ENCODE peak calls at places on chromosomes 7 and 10, in four cellular contexts. One of them, this sample, is unnamed. For H3K4me1, the result is how much of the 10 kb centered on the place peaks cover.

GRCh38 chr7:156491435-156491834 is 149.1 kb upstream of the RNF32 start:
- DNase-seq in PC-9: no peak
- DNase-seq in neural progenitor cell: no peak
- DNase-seq in hepatocyte: no peak
- DNase-seq in this sample: no peak

GRCh38 chr7:128150223-128150622 is 90.9 kb upstream of the LEP start:
- DNase-seq in PC-9: no peak
- DNase-seq in neural progenitor cell: no peak
- DNase-seq in hepatocyte: no peak
- DNase-seq in this sample: no peak

GRCh38 chr7:112152186-112152585 is 54.0 kb downstream of the DOCK4 start:
- DNase-seq in PC-9: no peak
- DNase-seq in neural progenitor cell: no peak
- DNase-seq in hepatocyte: no peak
- DNase-seq in this sample: peak

GRCh38 chr7:135385209-135385608 is 124.7 kb downstream of the CNOT4 start:
- DNase-seq in PC-9: no peak
- DNase-seq in neural progenitor cell: no peak
- DNase-seq in hepatocyte: peak
- DNase-seq in this sample: peak

GRCh38 chr10:86346794-86347665 is 19.6 kb downstream of the GRID1 start:
- DNase-seq in PC-9: no peak
- DNase-seq in neural progenitor cell: peak
- DNase-seq in hepatocyte: no peak
- DNase-seq in this sample: no peak

GRCh38 chr7:143013473-143013872 is 13.5 kb downstream of the OR9A2 start:
- DNase-seq in PC-9: no peak
- DNase-seq in neural progenitor cell: no peak
- DNase-seq in hepatocyte: peak
- DNase-seq in this sample: no peak

GRCh38 chr7:23058412-23059096 is 44.6 kb upstream of the HYCC1 start:
- DNase-seq in PC-9: no peak
- DNase-seq in neural progenitor cell: no peak
- DNase-seq in hepatocyte: no peak
- DNase-seq in this sample: no peak

GRCh38 chr7:94374231-94374630 is 20.5 kb upstream of the COL1A2 start:
- DNase-seq in PC-9: no peak
- DNase-seq in neural progenitor cell: peak
- DNase-seq in hepatocyte: peak
- DNase-seq in this sample: peak

GRCh38 chr10:17257466-17258321 is 29.7 kb downstream of the VIM start:
- DNase-seq in PC-9: no peak
- DNase-seq in neural progenitor cell: peak
- DNase-seq in hepatocyte: peak
- DNase-seq in this sample: peak

GRCh38 chr10:32156031-32156495 is 99.8 kb upstream of the KIF5B start:
- DNase-seq in PC-9: peak
- DNase-seq in neural progenitor cell: no peak
- DNase-seq in hepatocyte: no peak
- DNase-seq in this sample: no peak

GRCh38 chr7:2751086-2751485 is 63.1 kb downstream of the AMZ1 start:
- DNase-seq in PC-9: no peak
- DNase-seq in neural progenitor cell: no peak
- DNase-seq in hepatocyte: no peak
- DNase-seq in this sample: no peak

GRCh38 chr7:22858640-22859561 is 36.3 kb upstream of the TOMM7 start:
- DNase-seq in PC-9: peak
- DNase-seq in neural progenitor cell: no peak
- DNase-seq in hepatocyte: no peak
- DNase-seq in this sample: peak

GRCh38 chr7:132395375-132395774 is 180.9 kb downstream of the PLXNA4 start:
- DNase-seq in PC-9: no peak
- DNase-seq in neural progenitor cell: no peak
- DNase-seq in hepatocyte: no peak
- DNase-seq in this sample: no peak

GRCh38 chr7:34143397-34143796 is 238.1 kb downstream of the BMPER start:
- DNase-seq in PC-9: no peak
- DNase-seq in neural progenitor cell: no peak
- DNase-seq in hepatocyte: no peak
- DNase-seq in this sample: peak

GRCh38 chr10:86944471-86944870 is 12.9 kb downstream of the MMRN2 start:
- DNase-seq in PC-9: peak
- DNase-seq in neural progenitor cell: no peak
- DNase-seq in hepatocyte: no peak
- DNase-seq in this sample: no peak

GRCh38 chr7:152759655-152760383 is at the start of gene ACTR3B:
- DNase-seq in PC-9: peak
- DNase-seq in neural progenitor cell: peak
- DNase-seq in hepatocyte: peak
- DNase-seq in this sample: peak

GRCh38 chr10:122374859-122375721 is 582 bp downstream of the PLEKHA1 start:
- DNase-seq in PC-9: peak
- DNase-seq in neural progenitor cell: peak
- DNase-seq in hepatocyte: peak
- DNase-seq in this sample: peak

GRCh38 chr7:88586219-88586618 is 173.3 kb upstream of the ZNF804B start:
- DNase-seq in PC-9: no peak
- DNase-seq in neural progenitor cell: no peak
- DNase-seq in hepatocyte: no peak
- DNase-seq in this sample: no peak

GRCh38 chr7:158410720-158411119 is 176.9 kb downstream of the PTPRN2 start:
- DNase-seq in PC-9: no peak
- DNase-seq in neural progenitor cell: no peak
- DNase-seq in hepatocyte: no peak
- DNase-seq in this sample: no peak

GRCh38 chr7:157678503-157678902 is 341.7 kb downstream of the DNAJB6 start:
- DNase-seq in PC-9: no peak
- DNase-seq in neural progenitor cell: peak
- DNase-seq in hepatocyte: no peak
- DNase-seq in this sample: no peak

GRCh38 chr10:21134645-21135395 is 237.7 kb upstream of the NEBL start:
- DNase-seq in PC-9: peak
- DNase-seq in neural progenitor cell: no peak
- DNase-seq in hepatocyte: peak
- DNase-seq in this sample: no peak

GRCh38 chr10:86110156-86110786 is 256.3 kb downstream of the GRID1 start:
- DNase-seq in PC-9: no peak
- DNase-seq in neural progenitor cell: peak
- DNase-seq in hepatocyte: no peak
- DNase-seq in this sample: no peak

GRCh38 chr10:17882557-17882956 is 69.2 kb upstream of the SLC39A12 start:
- DNase-seq in PC-9: no peak
- DNase-seq in neural progenitor cell: no peak
- DNase-seq in hepatocyte: no peak
- DNase-seq in this sample: peak

GRCh38 chr10:11165591-11166543 is 148.2 kb downstream of the CELF2 start:
- DNase-seq in PC-9: no peak
- DNase-seq in neural progenitor cell: peak
- DNase-seq in hepatocyte: peak
- DNase-seq in this sample: peak

DNA sequence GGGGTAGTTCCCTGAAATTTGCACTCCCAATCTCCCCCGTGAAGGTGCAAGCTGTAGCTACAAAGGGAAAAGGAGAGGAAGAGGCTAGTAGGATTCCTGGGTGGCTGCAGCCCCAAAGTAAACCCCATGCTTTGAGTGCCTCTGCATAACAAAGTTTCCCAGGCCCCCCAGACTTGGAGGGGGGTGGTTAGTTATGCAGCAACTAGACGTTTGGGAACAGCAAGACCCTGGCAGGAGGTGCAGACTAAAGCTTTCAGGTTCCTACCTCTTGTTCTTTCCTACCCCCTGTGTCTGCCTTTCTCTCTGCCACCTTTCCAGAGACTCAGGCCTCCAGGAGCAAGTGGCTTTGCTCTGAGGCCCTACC is 14.7 kb upstream of the HOXA13 start:
- DNase-seq in PC-9: no peak
- DNase-seq in neural progenitor cell: no peak
- DNase-seq in hepatocyte: no peak
- DNase-seq in this sample: no peak
- TF ChIP-seq EZH2 in PC-9: no peak
- TF ChIP-seq EZH2 in neural progenitor cell: no peak
- TF ChIP-seq EZH2 in hepatocyte: no peak
- TF ChIP-seq EZH2 in this sample: no peak

DNA sequence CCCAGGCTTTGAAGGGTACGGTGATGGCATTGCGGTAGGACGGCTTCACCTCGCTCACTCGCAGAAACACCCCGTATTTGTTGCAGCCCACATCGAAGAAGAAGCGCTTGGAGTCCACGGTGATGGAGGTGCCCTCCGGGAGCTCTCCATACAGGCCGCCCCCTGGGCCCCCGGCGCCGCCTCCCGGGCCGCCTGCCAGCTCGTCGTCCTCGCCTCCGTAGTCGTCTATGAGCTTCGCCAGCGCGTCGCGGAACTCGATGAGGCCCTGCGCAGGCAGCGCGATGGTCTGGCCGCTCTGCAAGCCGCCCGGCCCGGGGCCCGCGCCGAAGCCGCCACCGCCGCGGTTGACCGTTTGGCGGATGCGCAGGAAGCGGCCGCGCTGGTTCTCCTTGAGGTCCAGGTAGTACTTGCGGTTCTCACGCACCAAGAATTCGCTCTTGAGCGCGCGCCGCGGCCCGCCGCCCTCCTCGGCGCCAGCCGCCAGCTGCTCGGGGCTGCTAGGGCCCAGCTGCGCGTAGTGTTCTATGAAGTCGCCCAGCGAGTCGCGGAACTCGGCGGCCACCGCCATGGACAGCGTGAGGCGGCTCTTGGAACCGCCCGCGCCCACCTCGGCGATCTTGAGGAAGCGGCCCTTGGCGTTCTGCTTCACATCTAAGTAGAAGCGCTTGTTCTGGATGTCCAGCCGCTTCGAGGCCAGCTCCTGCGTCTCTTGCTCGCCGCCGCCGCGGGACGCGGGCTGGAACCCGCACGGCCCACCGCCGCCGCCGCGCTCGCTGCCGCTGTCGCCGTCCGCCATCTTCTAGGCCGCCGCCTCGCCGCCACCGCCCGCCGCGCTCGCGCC is 557 bp downstream of the PURB start:
- DNase-seq in PC-9: peak
- DNase-seq in neural progenitor cell: peak
- DNase-seq in hepatocyte: peak
- DNase-seq in this sample: peak
- H3K4me1 ChIP-seq in PC-9: half or more
- H3K4me1 ChIP-seq in neural progenitor cell: under half
- H3K4me1 ChIP-seq in hepatocyte: under half
- H3K4me1 ChIP-seq in this sample: under half

GRCh38 chr7:26197153-26198115 is 3.1 kb downstream of the HNRNPA2B1 start:
- DNase-seq in PC-9: no peak
- DNase-seq in neural progenitor cell: no peak
- DNase-seq in hepatocyte: no peak
- DNase-seq in this sample: no peak
- H3K4me3 ChIP-seq in PC-9: peak
- H3K4me3 ChIP-seq in neural progenitor cell: peak
- H3K4me3 ChIP-seq in hepatocyte: peak
- H3K4me3 ChIP-seq in this sample: peak

GRCh38 chr7:84837405-84837804 is 349.5 kb downstream of the SEMA3D start:
- DNase-seq in PC-9: no peak
- DNase-seq in neural progenitor cell: no peak
- DNase-seq in hepatocyte: no peak
- DNase-seq in this sample: no peak
- TF ChIP-seq EZH2 in PC-9: no peak
- TF ChIP-seq EZH2 in neural progenitor cell: no peak
- TF ChIP-seq EZH2 in hepatocyte: no peak
- TF ChIP-seq EZH2 in this sample: no peak

GRCh38 chr7:55022618-55022985 is 3.8 kb downstream of the EGFR start:
- DNase-seq in PC-9: no peak
- DNase-seq in neural progenitor cell: no peak
- DNase-seq in hepatocyte: no peak
- DNase-seq in this sample: no peak

GRCh38 chr7:55026867-55027490 is 8.2 kb downstream of the EGFR start:
- DNase-seq in PC-9: peak
- DNase-seq in neural progenitor cell: no peak
- DNase-seq in hepatocyte: no peak
- DNase-seq in this sample: no peak

GRCh38 chr7:55026086-55026790 is 7.4 kb downstream of the EGFR start:
- DNase-seq in PC-9: no peak
- DNase-seq in neural progenitor cell: no peak
- DNase-seq in hepatocyte: no peak
- DNase-seq in this sample: no peak

GRCh38 chr7:55021951-55022617 is 3.3 kb downstream of the EGFR start:
- DNase-seq in PC-9: peak
- DNase-seq in neural progenitor cell: no peak
- DNase-seq in hepatocyte: no peak
- DNase-seq in this sample: no peak

GRCh38 chr7:55024776-55025175 is 6.0 kb downstream of the EGFR start:
- DNase-seq in PC-9: no peak
- DNase-seq in neural progenitor cell: no peak
- DNase-seq in hepatocyte: no peak
- DNase-seq in this sample: peak
- H3K4me1 ChIP-seq in PC-9: half or more
- H3K4me1 ChIP-seq in neural progenitor cell: under half
- H3K4me1 ChIP-seq in hepatocyte: under half
- H3K4me1 ChIP-seq in this sample: under half

DNA sequence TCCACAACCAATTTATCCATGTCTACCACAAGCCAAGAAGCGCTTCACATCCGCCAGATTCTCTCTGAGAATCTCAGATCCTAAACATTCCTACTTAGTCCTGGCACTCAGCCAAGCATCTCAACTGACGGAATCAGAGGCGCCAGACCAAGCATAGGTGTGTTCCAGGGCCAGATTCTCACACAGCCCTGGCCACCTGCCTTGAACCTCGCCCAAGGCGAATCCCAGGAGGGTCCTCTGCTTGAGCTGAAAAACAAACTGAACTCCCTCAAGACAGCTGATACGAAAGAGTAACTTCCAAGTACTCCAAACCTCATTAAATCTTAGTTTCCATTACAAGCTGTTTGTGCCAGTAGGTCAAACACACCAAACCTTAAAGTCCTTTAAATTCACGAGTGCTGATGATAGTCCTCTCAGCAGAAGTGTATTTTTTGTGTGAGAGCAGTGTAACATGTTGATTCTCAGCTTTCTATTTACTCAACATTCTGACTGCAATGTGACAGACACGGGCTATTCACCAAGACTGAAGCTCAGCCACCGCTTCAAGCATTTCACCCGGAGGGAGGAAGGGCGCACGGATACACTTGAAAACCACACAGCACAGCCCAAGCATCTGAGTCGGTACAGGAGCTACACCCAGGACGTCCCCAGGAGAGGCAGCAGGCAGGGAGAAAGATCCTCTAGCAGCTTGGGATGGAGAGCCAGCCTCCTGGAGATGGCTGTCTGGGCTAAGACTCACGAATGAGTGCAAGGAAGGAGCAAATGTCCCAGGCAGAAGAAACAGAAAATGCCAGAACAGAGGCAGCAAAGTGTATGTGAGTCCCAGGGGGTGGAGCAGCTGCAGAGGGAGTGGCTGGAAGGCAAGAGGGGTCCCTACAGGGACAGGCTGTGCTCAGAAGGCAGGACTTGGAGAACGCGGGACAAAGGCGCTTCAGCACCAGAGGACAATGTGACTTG is 6.0 kb downstream of the PARD3 start:
- DNase-seq in PC-9: no peak
- DNase-seq in neural progenitor cell: peak
- DNase-seq in hepatocyte: peak
- DNase-seq in this sample: peak
- H3K4me3 ChIP-seq in PC-9: no peak
- H3K4me3 ChIP-seq in neural progenitor cell: peak
- H3K4me3 ChIP-seq in hepatocyte: no peak
- H3K4me3 ChIP-seq in this sample: no peak

GRCh38 chr10:133235265-133235664 is 2.4 kb upstream of the VENTX start:
- DNase-seq in PC-9: no peak
- DNase-seq in neural progenitor cell: no peak
- DNase-seq in hepatocyte: no peak
- DNase-seq in this sample: no peak
- TF ChIP-seq EZH2 in PC-9: no peak
- TF ChIP-seq EZH2 in neural progenitor cell: peak
- TF ChIP-seq EZH2 in hepatocyte: no peak
- TF ChIP-seq EZH2 in this sample: peak

This sample was measured in A673.